ENCODE peak calls at places on chromosomes 3 and 15, in nine cellular contexts. I, T, O, F, L, Q, S, N and R are unnamed samples.

GRCh38 chr15:96330450-96331140 is at the start of gene NR2F2:
- DNase-seq in I (peak), T (peak), O (peak), F (peak), L (peak), Q (peak), S (peak), N (peak), R (peak)

GRCh38 chr3:55989351-55989750 is 478.9 kb downstream of the ERC2 start:
- DNase-seq in I (no peak), T (no peak), O (no peak), F (no peak), L (no peak), Q (peak), S (no peak), N (no peak), R (no peak)

GRCh38 chr3:152497457-152497856 is 228.7 kb downstream of the MBNL1 start:
- DNase-seq in I (no peak), T (no peak), O (no peak), F (no peak), L (no peak), Q (no peak), S (no peak), N (no peak), R (no peak)

GRCh38 chr15:47294765-47295259 is 422.5 kb upstream of the SEMA6D start:
- DNase-seq in I (no peak), T (no peak), O (no peak), F (no peak), L (no peak), Q (no peak), S (no peak), N (no peak), R (no peak)

GRCh38 chr3:195522254-195523023 is 20.7 kb downstream of the PPP1R2 start:
- DNase-seq in I (no peak), T (no peak), O (no peak), F (peak), L (no peak), Q (peak), S (no peak), N (no peak), R (peak)

GRCh38 chr15:60326824-60327654 is 70.7 kb downstream of the ANXA2 start:
- DNase-seq in I (no peak), T (no peak), O (no peak), F (peak), L (peak), Q (peak), S (peak), N (no peak), R (peak)

GRCh38 chr15:45891766-45892165 is 256.9 kb downstream of the SQOR start:
- DNase-seq in I (no peak), T (peak), O (no peak), F (no peak), L (no peak), Q (no peak), S (no peak), N (peak), R (no peak)

GRCh38 chr15:63852407-63852806 is 18.7 kb upstream of the HERC1 start:
- DNase-seq in I (no peak), T (no peak), O (no peak), F (no peak), L (no peak), Q (no peak), S (no peak), N (no peak), R (no peak)

GRCh38 chr15:31372635-31373091 is 46.0 kb downstream of the KLF13 start:
- DNase-seq in I (no peak), T (no peak), O (no peak), F (no peak), L (peak), Q (peak), S (no peak), N (no peak), R (no peak)

GRCh38 chr15:23648920-23649515 is 1.4 kb upstream of the MAGEL2 start:
- DNase-seq in I (no peak), T (no peak), O (no peak), F (peak), L (no peak), Q (peak), S (peak), N (peak), R (peak)

GRCh38 chr3:100325827-100326226 is 8.7 kb upstream of the NIT2 start:
- DNase-seq in I (no peak), T (no peak), O (no peak), F (no peak), L (no peak), Q (no peak), S (no peak), N (no peak), R (no peak)

GRCh38 chr15:92663250-92663951 is 7.8 kb upstream of the FAM174B start:
- DNase-seq in I (no peak), T (no peak), O (no peak), F (no peak), L (no peak), Q (no peak), S (no peak), N (no peak), R (no peak)

GRCh38 chr15:65805019-65805738 is 13.1 kb upstream of the DENND4A start:
- DNase-seq in I (no peak), T (no peak), O (no peak), F (no peak), L (peak), Q (peak), S (no peak), N (no peak), R (no peak)

GRCh38 chr3:157769378-157769777 is 266.2 kb upstream of the VEPH1 start:
- DNase-seq in I (no peak), T (no peak), O (no peak), F (no peak), L (no peak), Q (no peak), S (no peak), N (no peak), R (no peak)

GRCh38 chr15:70281811-70282307 is 184.1 kb upstream of the TLE3 start:
- DNase-seq in I (no peak), T (peak), O (peak), F (no peak), L (no peak), Q (no peak), S (no peak), N (no peak), R (no peak)

GRCh38 chr3:186021673-186022362 is 84.0 kb upstream of the TRA2B start:
- DNase-seq in I (no peak), T (peak), O (no peak), F (no peak), L (no peak), Q (peak), S (no peak), N (no peak), R (no peak)

GRCh38 chr3:141955163-141955562 is 78.7 kb downstream of the ATP1B3 start:
- DNase-seq in I (no peak), T (no peak), O (no peak), F (no peak), L (no peak), Q (no peak), S (peak), N (no peak), R (peak)

GRCh38 chr15:101088788-101089578 is 162.9 kb downstream of the CHSY1 start:
- DNase-seq in I (no peak), T (peak), O (peak), F (peak), L (peak), Q (peak), S (peak), N (peak), R (peak)

GRCh38 chr3:174198199-174198598 is 660.9 kb upstream of the NAALADL2 start:
- DNase-seq in I (no peak), T (no peak), O (no peak), F (no peak), L (no peak), Q (no peak), S (no peak), N (no peak), R (no peak)

GRCh38 chr15:31393441-31394091 is 66.9 kb downstream of the KLF13 start:
- DNase-seq in I (no peak), T (no peak), O (no peak), F (no peak), L (no peak), Q (no peak), S (no peak), N (no peak), R (no peak)

GRCh38 chr3:192494176-192494575 is 233.2 kb downstream of the FGF12 start:
- DNase-seq in I (no peak), T (no peak), O (no peak), F (no peak), L (no peak), Q (no peak), S (no peak), N (no peak), R (no peak)

GRCh38 chr3:182450942-182451607 is 342.2 kb upstream of the ATP11B start:
- DNase-seq in I (no peak), T (no peak), O (no peak), F (no peak), L (no peak), Q (no peak), S (no peak), N (no peak), R (no peak)

GRCh38 chr3:182455011-182455410 is 338.3 kb upstream of the ATP11B start:
- DNase-seq in I (no peak), T (no peak), O (no peak), F (no peak), L (no peak), Q (no peak), S (no peak), N (no peak), R (no peak)

GRCh38 chr3:182451871-182452270 is 341.4 kb upstream of the ATP11B start:
- DNase-seq in I (no peak), T (no peak), O (no peak), F (no peak), L (no peak), Q (no peak), S (no peak), N (no peak), R (peak)
- H3K27ac ChIP-seq in I (no peak), T (no peak), O (no peak), F (no peak), L (no peak), Q (no peak), S (no peak), N (no peak), R (no peak)

DNA sequence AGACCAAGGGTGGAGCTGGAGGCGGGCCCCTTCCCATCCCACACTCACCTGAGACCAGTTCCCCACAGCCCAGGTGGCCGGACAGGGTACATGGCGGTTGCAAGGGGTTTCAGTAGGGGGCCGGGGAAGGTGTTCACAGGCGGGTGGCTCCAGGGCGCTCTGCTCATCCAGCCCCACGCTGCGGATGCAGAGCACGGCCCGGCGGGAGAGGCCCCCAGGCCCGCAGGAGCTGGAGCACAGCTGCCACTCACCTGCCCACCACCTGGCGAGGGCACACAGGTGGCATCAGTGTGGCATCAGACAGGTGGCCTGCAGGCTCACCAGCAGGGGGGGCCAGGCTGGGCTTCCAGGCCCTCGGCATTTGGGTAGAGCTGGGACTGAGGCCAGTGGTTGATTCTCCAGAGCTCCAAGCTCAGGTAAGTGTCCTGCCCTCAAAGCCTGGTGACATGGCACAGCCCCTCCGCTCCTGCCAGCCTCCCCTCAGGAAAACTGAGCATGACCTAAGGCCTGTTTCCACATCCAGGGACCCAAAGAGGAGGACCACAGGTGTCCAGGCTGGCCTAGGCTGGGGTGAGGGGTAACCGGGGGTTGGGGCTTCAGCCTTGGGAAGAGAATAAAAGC is 43.8 kb downstream of the ADAMTS7 start:
- DNase-seq in I (no peak), T (peak), O (peak), F (no peak), L (no peak), Q (no peak), S (no peak), N (no peak), R (no peak)
- H3K27ac ChIP-seq in I (no peak), T (no peak), O (no peak), F (no peak), L (no peak), Q (no peak), S (no peak), N (no peak), R (no peak)

GRCh38 chr3:169147246-169148008 is 516.1 kb downstream of the MECOM start:
- DNase-seq in I (no peak), T (peak), O (peak), F (no peak), L (peak), Q (peak), S (peak), N (peak), R (peak)
- H3K27ac ChIP-seq in I (peak), T (peak), O (peak), F (no peak), L (no peak), Q (no peak), S (no peak), N (peak), R (peak)

GRCh38 chr3:125051205-125051604 is 4.6 kb downstream of the HEG1 start:
- DNase-seq in I (no peak), T (no peak), O (no peak), F (no peak), L (no peak), Q (no peak), S (no peak), N (no peak), R (no peak)
- H3K27ac ChIP-seq in I (no peak), T (peak), O (peak), F (peak), L (no peak), Q (peak), S (peak), N (peak), R (no peak)

GRCh38 chr15:76150971-76151598 is 91.3 kb downstream of the TMEM266 start:
- DNase-seq in I (peak), T (peak), O (peak), F (peak), L (peak), Q (peak), S (peak), N (peak), R (peak)
- H3K27ac ChIP-seq in I (no peak), T (peak), O (peak), F (no peak), L (no peak), Q (no peak), S (peak), N (peak), R (no peak)

DNA sequence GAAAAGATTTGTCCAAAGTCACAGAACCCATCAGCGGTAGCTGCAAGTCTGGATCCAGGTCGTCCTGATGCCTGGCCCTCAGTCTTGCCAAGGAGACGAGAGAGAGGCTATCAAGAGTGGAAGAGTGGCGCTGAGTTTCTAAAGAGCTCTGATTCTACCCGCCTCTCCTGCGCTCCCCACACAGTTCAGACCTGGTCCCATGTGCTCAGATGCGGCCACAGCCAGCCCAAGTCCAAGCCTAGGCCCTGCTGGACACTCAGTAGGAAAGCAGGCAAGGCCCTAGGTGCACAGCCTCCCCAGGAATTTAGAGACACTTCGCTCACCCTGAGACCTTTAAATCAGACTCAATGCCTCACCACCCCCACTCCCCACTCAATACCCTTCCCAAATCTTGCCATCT is 32.4 kb downstream of the CCDC12 start:
- DNase-seq in I (no peak), T (no peak), O (no peak), F (no peak), L (no peak), Q (no peak), S (no peak), N (no peak), R (no peak)
- H3K27ac ChIP-seq in I (no peak), T (no peak), O (peak), F (no peak), L (no peak), Q (no peak), S (no peak), N (peak), R (no peak)

GRCh38 chr3:172157566-172158258 is 118.3 kb downstream of the FNDC3B start:
- DNase-seq in I (no peak), T (no peak), O (no peak), F (no peak), L (no peak), Q (no peak), S (no peak), N (no peak), R (no peak)

GRCh38 chr3:172154768-172155649 is 115.6 kb downstream of the FNDC3B start:
- DNase-seq in I (no peak), T (no peak), O (no peak), F (no peak), L (no peak), Q (no peak), S (no peak), N (no peak), R (no peak)

GRCh38 chr3:172158741-172159140 is 119.4 kb downstream of the FNDC3B start:
- DNase-seq in I (no peak), T (no peak), O (no peak), F (no peak), L (no peak), Q (no peak), S (no peak), N (no peak), R (no peak)

GRCh38 chr3:172155880-172156279 is 116.5 kb downstream of the FNDC3B start:
- DNase-seq in I (no peak), T (no peak), O (no peak), F (no peak), L (no peak), Q (no peak), S (no peak), N (no peak), R (no peak)

DNA sequence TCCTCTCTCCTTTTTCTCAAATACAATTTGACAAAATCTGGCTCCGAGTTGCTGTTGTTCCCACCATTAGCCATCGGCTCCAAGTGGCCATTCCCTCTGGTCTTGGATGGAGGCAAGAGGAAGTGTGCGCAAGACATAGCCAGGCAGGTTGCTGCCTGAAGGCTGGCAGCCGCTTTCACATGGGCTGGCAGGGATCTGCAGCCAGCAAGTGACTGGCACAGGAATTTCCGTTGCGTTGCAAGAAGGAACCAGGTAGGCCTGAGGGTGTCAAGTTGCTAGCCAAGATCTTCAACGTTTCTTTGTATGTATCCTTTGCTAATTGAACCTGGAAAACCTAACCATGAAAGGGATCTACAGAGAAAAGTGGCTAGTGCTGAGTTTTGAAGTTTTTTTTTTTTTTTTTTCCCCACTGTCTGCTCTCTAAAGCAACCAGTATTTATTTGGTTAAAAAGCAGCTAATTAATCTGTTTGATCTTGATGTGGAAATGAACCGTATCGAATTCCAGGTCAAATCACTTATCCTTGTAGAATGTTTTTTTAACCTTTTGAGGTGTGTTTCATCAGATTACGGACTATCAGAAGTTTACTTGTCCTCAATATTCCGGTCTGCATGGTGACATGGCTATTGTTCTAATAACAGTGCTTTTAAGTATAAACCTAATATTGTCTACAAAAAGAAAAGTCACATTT is 117.1 kb downstream of the FNDC3B start:
- DNase-seq in I (no peak), T (no peak), O (peak), F (no peak), L (no peak), Q (no peak), S (no peak), N (peak), R (no peak)
- H3K27ac ChIP-seq in I (no peak), T (peak), O (peak), F (no peak), L (no peak), Q (peak), S (no peak), N (peak), R (no peak)

DNA sequence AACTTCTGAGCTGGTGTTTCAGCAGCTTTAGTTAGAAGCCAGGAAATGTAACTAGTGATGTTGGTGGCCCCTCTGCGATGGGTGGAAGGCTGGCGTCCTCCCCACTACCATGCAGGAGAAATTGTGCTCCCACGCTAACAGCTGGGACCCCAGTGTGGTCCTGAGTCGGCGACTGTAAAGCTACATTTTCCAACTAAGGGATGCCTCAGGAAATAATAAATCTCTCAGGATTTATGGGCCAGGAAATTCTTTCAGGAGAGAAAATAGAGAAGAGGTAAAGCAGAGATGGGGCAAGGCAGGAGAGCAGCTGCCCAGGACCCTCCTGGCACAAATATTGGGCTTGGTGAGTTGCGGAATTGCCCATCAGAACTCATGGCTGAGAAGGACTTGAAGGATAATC is 186.9 kb downstream of the OPA1 start:
- DNase-seq in I (no peak), T (no peak), O (no peak), F (no peak), L (no peak), Q (no peak), S (no peak), N (no peak), R (no peak)
- H3K27ac ChIP-seq in I (no peak), T (no peak), O (no peak), F (no peak), L (no peak), Q (no peak), S (no peak), N (no peak), R (no peak)

GRCh38 chr3:11636372-11636760 is 7.3 kb downstream of the VGLL4 start:
- DNase-seq in I (no peak), T (no peak), O (no peak), F (no peak), L (no peak), Q (no peak), S (no peak), N (no peak), R (no peak)

GRCh38 chr3:11632966-11633365 is 10.7 kb downstream of the VGLL4 start:
- DNase-seq in I (no peak), T (no peak), O (no peak), F (no peak), L (no peak), Q (no peak), S (no peak), N (no peak), R (no peak)

GRCh38 chr3:11634081-11634635 is 9.6 kb downstream of the VGLL4 start:
- DNase-seq in I (no peak), T (no peak), O (no peak), F (no peak), L (no peak), Q (no peak), S (no peak), N (no peak), R (no peak)

GRCh38 chr3:11635671-11636371 is 7.9 kb downstream of the VGLL4 start:
- DNase-seq in I (no peak), T (no peak), O (no peak), F (no peak), L (no peak), Q (no peak), S (no peak), N (no peak), R (no peak)

GRCh38 chr3:11634974-11635612 is 8.6 kb downstream of the VGLL4 start:
- DNase-seq in I (no peak), T (no peak), O (no peak), F (no peak), L (no peak), Q (no peak), S (no peak), N (no peak), R (no peak)
- H3K27ac ChIP-seq in I (no peak), T (peak), O (peak), F (no peak), L (no peak), Q (no peak), S (no peak), N (peak), R (no peak)